ENCODE peak calls at places on chromosomes 11 and 22, in eight cellular contexts. V is endodermal cell, W is OCI-LY7, U is left ventricle myocardium inferior, D is brain microvascular endothelial cell, R is cardiac muscle cell, C is tibial nerve, A is body of pancreas. M is an unnamed sample.

GRCh38 chr11:127255239-127255638 is 254.7 kb upstream of the KIRREL3 start:
- DNase-seq in V (no peak), W (no peak), U (no peak), D (no peak), R (no peak), C (no peak), A (no peak), M (no peak)

GRCh38 chr22:35601743-35602633 is 15.1 kb downstream of the MB start:
- DNase-seq in V (no peak), W (no peak), U (no peak), D (peak), R (peak), C (peak), A (peak), M (no peak)

GRCh38 chr22:36536717-36537116 is 7.8 kb upstream of the EIF3D start:
- DNase-seq in V (no peak), W (no peak), U (no peak), D (no peak), R (no peak), C (no peak), A (no peak), M (no peak)

GRCh38 chr11:120091121-120091520 is 46.8 kb downstream of the TRIM29 start:
- DNase-seq in V (no peak), W (no peak), U (no peak), D (no peak), R (peak), C (no peak), A (no peak), M (no peak)

GRCh38 chr11:12154871-12155668 is 44.7 kb downstream of the MICAL2 start:
- DNase-seq in V (no peak), W (no peak), U (no peak), D (no peak), R (no peak), C (no peak), A (no peak), M (no peak)

GRCh38 chr22:36067237-36067558 is 38.6 kb upstream of the RBFOX2 start:
- DNase-seq in V (no peak), W (no peak), U (no peak), D (no peak), R (no peak), C (no peak), A (no peak), M (no peak)

GRCh38 chr11:93489841-93490240 is 53.4 kb downstream of the SMCO4 start:
- DNase-seq in V (peak), W (no peak), U (no peak), D (no peak), R (no peak), C (no peak), A (no peak), M (no peak)

GRCh38 chr11:100890779-100891178 is 203.7 kb downstream of the ARHGAP42 start:
- DNase-seq in V (peak), W (no peak), U (no peak), D (peak), R (peak), C (no peak), A (no peak), M (no peak)

GRCh38 chr22:48045369-48045768 is 1282.9 kb downstream of the TBC1D22A start:
- DNase-seq in V (no peak), W (peak), U (no peak), D (no peak), R (no peak), C (no peak), A (no peak), M (no peak)

GRCh38 chr11:126385991-126386728 is 30.7 kb downstream of the ST3GAL4 start:
- DNase-seq in V (no peak), W (no peak), U (no peak), D (no peak), R (no peak), C (no peak), A (no peak), M (no peak)

GRCh38 chr11:20561915-20562314 is 37.5 kb upstream of the SLC6A5 start:
- DNase-seq in V (no peak), W (no peak), U (no peak), D (no peak), R (no peak), C (no peak), A (no peak), M (no peak)

GRCh38 chr11:16081756-16082531 is 274.4 kb downstream of the SOX6 start:
- DNase-seq in V (no peak), W (no peak), U (no peak), D (no peak), R (no peak), C (no peak), A (no peak), M (no peak)

GRCh38 chr11:12276356-12276755 is 101.0 kb upstream of the PARVA start:
- DNase-seq in V (peak), W (no peak), U (no peak), D (no peak), R (no peak), C (no peak), A (peak), M (no peak)

GRCh38 chr22:37186997-37187522 is 987 bp downstream of the C1QTNF6 start:
- DNase-seq in V (no peak), W (no peak), U (peak), D (no peak), R (no peak), C (no peak), A (no peak), M (no peak)

GRCh38 chr22:46792061-46792796 is 29.8 kb downstream of the TBC1D22A start:
- DNase-seq in V (peak), W (no peak), U (no peak), D (no peak), R (no peak), C (no peak), A (no peak), M (no peak)

GRCh38 chr11:125138966-125139365 is 25.6 kb upstream of the PKNOX2 start:
- DNase-seq in V (no peak), W (no peak), U (no peak), D (no peak), R (no peak), C (no peak), A (no peak), M (no peak)

GRCh38 chr11:75371930-75372876 is 20.7 kb upstream of the ARRB1 start:
- DNase-seq in V (no peak), W (no peak), U (no peak), D (no peak), R (peak), C (no peak), A (no peak), M (no peak)

GRCh38 chr11:393219-394033 is 583 bp upstream of the PKP3 start:
- DNase-seq in V (no peak), W (no peak), U (no peak), D (peak), R (peak), C (no peak), A (no peak), M (no peak)

GRCh38 chr11:21426931-21427330 is 757.5 kb downstream of the NELL1 start:
- DNase-seq in V (no peak), W (no peak), U (no peak), D (no peak), R (no peak), C (no peak), A (no peak), M (no peak)

GRCh38 chr22:21657020-21657360 is 8.8 kb upstream of the PPIL2 start:
- DNase-seq in V (no peak), W (no peak), U (no peak), D (no peak), R (no peak), C (no peak), A (no peak), M (no peak)
- H3K4me3 ChIP-seq in V (peak), W (peak), U (peak), D (peak), R (peak), C (no peak), A (no peak), M (peak)

GRCh38 chr11:44007746-44008501 is 39.9 kb upstream of the ACCSL start:
- DNase-seq in V (no peak), W (no peak), U (no peak), D (no peak), R (no peak), C (no peak), A (no peak), M (no peak)
- H3K27ac ChIP-seq in V (no peak), W (no peak), U (peak), D (no peak), R (peak), C (peak), A (no peak), M (peak)

DNA sequence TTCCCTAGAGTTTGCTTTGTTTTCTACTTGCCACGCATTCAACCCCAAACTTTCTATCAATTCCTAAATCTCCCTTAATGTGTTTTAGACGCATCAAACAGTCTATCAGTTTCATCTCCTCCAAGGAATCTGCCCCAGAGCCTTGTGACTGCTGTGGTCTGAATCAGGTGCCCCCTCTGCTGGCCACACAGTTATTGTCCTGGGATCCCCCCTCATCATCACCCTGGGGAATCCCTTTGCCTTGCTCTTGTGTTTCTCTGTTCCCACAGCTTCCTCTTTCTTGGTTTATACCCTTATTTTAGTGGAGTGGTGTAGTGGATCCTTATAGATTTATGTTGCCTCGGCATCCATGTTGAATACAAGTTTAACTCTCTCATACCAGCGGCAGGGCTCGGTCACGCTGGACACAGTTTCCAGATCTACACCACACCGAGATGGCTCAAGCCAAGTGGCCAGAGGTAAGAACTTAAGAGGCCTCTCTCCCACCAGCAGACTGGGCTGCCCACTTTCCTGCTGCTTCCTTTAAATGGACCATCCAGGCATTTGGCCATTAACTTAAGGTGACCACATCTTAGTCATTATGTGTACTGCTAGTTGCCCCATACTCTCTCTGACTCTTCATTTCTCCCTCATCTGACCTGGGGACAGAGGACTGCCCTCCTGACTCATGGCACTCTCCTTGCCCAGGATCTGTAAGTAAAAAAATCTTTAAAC is 8.2 kb downstream of the UPB1 start:
- DNase-seq in V (peak), W (peak), U (peak), D (peak), R (peak), C (peak), A (peak), M (no peak)
- H3K4me3 ChIP-seq in V (no peak), W (no peak), U (no peak), D (no peak), R (no peak), C (no peak), A (no peak), M (no peak)

GRCh38 chr22:18085188-18085587 is 7.4 kb downstream of the PEX26 start:
- DNase-seq in V (no peak), W (no peak), U (no peak), D (no peak), R (no peak), C (no peak), A (no peak), M (no peak)
- H3K27ac ChIP-seq in V (no peak), W (no peak), U (no peak), D (no peak), R (no peak), C (no peak), A (no peak), M (no peak)

GRCh38 chr22:45329536-45329936 is 19.8 kb downstream of the FAM118A start:
- DNase-seq in V (no peak), W (no peak), U (peak), D (no peak), R (no peak), C (no peak), A (no peak), M (no peak)

GRCh38 chr22:45330548-45330947 is 20.8 kb downstream of the FAM118A start:
- DNase-seq in V (no peak), W (no peak), U (no peak), D (no peak), R (no peak), C (no peak), A (no peak), M (no peak)

GRCh38 chr22:45331486-45331885 is 21.8 kb downstream of the FAM118A start:
- DNase-seq in V (no peak), W (no peak), U (no peak), D (no peak), R (no peak), C (no peak), A (no peak), M (no peak)

GRCh38 chr22:45332001-45332400 is 22.3 kb downstream of the FAM118A start:
- DNase-seq in V (no peak), W (no peak), U (no peak), D (no peak), R (no peak), C (no peak), A (no peak), M (no peak)

DNA sequence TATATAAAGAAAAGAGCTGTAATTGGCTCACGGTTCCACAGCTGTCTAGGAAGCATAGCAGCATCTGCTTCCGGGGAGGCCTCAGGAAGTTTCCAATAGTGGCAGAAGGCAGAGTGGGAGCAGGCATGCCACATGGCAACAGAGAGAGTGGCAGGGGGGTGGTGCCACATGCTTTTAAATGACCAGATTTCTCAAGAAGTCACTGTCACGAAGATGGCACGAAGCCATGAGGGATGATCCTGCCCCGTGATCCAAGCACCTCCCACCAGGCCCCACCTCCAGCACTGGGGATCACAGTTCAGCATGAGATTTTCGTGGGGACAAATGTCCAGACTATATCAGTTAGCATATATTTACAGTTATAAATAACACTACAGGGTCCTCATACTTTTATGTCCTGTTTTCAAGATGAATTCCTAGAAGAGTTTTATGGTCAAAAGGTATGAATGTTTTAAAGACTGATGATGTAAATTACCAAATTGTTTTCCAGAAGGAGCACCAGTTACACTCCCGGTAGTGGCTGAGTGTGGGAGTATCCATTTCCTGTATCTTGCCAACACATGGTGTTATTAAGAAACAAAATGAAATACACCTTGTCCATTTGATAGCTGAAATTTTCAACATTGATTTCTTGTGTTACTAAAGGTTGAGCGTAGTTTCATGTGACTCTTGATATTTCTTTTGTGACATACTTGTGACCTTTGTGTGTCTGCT is 19.2 kb downstream of the FAM118A start:
- DNase-seq in V (no peak), W (no peak), U (no peak), D (no peak), R (no peak), C (no peak), A (no peak), M (no peak)
- H3K4me3 ChIP-seq in V (no peak), W (no peak), U (no peak), D (no peak), R (no peak), C (no peak), A (no peak), M (no peak)

GRCh38 chr11:46712874-46713576 is 6.0 kb upstream of the F2 start:
- DNase-seq in V (no peak), W (no peak), U (no peak), D (no peak), R (no peak), C (no peak), A (no peak), M (no peak)

GRCh38 chr11:46706886-46707285 is 6.1 kb downstream of the ZNF408 start:
- DNase-seq in V (no peak), W (no peak), U (no peak), D (no peak), R (no peak), C (no peak), A (no peak), M (no peak)

GRCh38 chr11:46711288-46711687 is 7.7 kb upstream of the F2 start:
- DNase-seq in V (no peak), W (no peak), U (no peak), D (peak), R (no peak), C (no peak), A (no peak), M (no peak)

GRCh38 chr11:46705070-46705688 is 4.3 kb downstream of the ZNF408 start:
- DNase-seq in V (no peak), W (no peak), U (no peak), D (no peak), R (no peak), C (no peak), A (no peak), M (no peak)

GRCh38 chr11:46710821-46711269 is 8.2 kb upstream of the F2 start:
- DNase-seq in V (no peak), W (no peak), U (peak), D (peak), R (peak), C (peak), A (no peak), M (no peak)
- H3K27ac ChIP-seq in V (no peak), W (no peak), U (peak), D (peak), R (no peak), C (peak), A (peak), M (peak)

GRCh38 chr11:118340437-118340836 is 2.1 kb downstream of the CD3D start:
- DNase-seq in V (no peak), W (no peak), U (no peak), D (no peak), R (no peak), C (no peak), A (no peak), M (no peak)
- H3K4me3 ChIP-seq in V (no peak), W (no peak), U (no peak), D (no peak), R (no peak), C (no peak), A (no peak), M (no peak)

GRCh38 chr22:49867303-49868250 is 13.9 kb downstream of the ZBED4 start:
- DNase-seq in V (no peak), W (no peak), U (no peak), D (no peak), R (no peak), C (no peak), A (no peak), M (no peak)
- H3K27ac ChIP-seq in V (no peak), W (no peak), U (no peak), D (no peak), R (no peak), C (no peak), A (no peak), M (no peak)

DNA sequence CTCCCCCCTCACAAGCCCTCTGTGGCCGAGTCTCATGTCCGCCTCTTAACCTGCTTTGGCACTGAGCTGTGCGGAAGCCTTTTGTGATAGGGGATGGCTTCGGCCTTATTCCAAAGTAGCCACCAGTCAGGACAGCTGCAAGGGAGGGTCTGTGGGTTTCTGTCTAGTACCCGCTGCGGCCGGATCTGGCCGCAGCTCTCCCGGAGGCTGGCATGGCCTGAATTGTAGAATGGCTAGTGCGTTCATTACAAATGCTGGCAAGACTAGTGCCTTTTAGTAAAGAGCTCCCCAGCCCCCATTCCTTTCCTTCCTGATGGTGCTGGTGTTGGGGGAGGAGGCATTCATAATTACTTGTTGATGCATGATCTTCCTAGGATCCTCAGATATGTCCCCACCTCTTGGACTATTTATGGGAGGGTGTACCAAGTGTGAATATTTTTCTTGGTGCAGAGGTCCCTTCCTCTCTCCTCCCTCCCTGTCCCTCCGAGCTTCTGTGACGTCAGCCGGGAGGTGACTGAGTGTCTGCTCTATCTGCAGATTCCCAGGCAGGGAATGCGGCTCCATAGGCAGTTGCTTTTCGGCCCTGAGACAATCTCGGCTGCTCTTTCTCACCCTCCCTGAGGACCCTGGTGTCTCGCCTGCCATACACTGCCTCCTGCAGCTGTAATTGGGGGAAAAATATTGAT is 108.7 kb upstream of the E2F8 start:
- DNase-seq in V (no peak), W (no peak), U (no peak), D (no peak), R (peak), C (no peak), A (no peak), M (no peak)
- H3K4me3 ChIP-seq in V (no peak), W (no peak), U (no peak), D (no peak), R (no peak), C (no peak), A (no peak), M (no peak)

DNA sequence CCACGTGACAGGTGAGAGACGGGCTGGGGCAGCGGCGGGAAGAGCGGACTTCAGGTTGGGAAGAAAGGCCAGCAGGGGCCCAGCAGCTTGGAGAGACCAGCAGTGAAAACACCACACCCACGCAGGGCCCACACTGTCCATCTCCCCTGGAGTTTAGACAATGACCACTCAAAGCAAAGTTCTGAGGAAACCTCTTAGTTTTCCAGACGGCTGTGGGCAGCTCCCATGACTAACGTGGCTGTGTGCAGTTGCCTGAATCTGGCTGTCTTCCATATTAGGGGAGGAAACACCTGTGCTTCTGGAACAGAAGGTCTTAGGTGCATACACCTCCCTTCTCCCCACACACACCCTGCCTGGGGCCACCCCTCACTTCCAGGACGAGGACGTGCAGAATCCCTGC is 70.6 kb upstream of the TTLL12 start:
- DNase-seq in V (no peak), W (no peak), U (no peak), D (no peak), R (no peak), C (no peak), A (no peak), M (no peak)
- H3K27ac ChIP-seq in V (no peak), W (no peak), U (peak), D (no peak), R (no peak), C (no peak), A (no peak), M (no peak)